ENCODE peak calls at places on chromosomes 16 and 17, in nine cellular contexts. One of them, this sample, is unnamed.

GRCh38 chr17:63406689-63407330 is 39.3 kb downstream of the CYB561 start:
- DNase-seq in activated T-cell treated with anti-CD3 and anti-CD28 coated beads for 1 hour: peak
- DNase-seq in stimulated activated naive CD8-positive, alpha-beta T cell treated with anti-CD3 and anti-CD28 coated beads, Interleukin-15, amount 100 ng/mL, for 72 hours: peak
- DNase-seq in mesenchymal stem cell: peak
- DNase-seq in WTC11: peak
- DNase-seq in dorsolateral prefrontal cortex: peak
- DNase-seq in NCI-H146: peak
- DNase-seq in foreskin fibroblast: peak
- DNase-seq in stimulated activated CD8-positive, alpha-beta memory T cell treated with anti-CD3 and anti-CD28 coated beads, Interleukin-4, amount 100 ng/mL, for 24 hours: peak
- DNase-seq in this sample: peak

GRCh38 chr16:82011199-82011641 is at the start of gene SDR42E1:
- DNase-seq in activated T-cell treated with anti-CD3 and anti-CD28 coated beads for 1 hour: peak
- DNase-seq in stimulated activated naive CD8-positive, alpha-beta T cell treated with anti-CD3 and anti-CD28 coated beads, Interleukin-15, amount 100 ng/mL, for 72 hours: peak
- DNase-seq in mesenchymal stem cell: no peak
- DNase-seq in WTC11: no peak
- DNase-seq in dorsolateral prefrontal cortex: no peak
- DNase-seq in NCI-H146: peak
- DNase-seq in foreskin fibroblast: no peak
- DNase-seq in stimulated activated CD8-positive, alpha-beta memory T cell treated with anti-CD3 and anti-CD28 coated beads, Interleukin-4, amount 100 ng/mL, for 24 hours: peak
- DNase-seq in this sample: no peak

GRCh38 chr17:50783193-50783660 is 15.9 kb upstream of the ANKRD40CL start:
- DNase-seq in activated T-cell treated with anti-CD3 and anti-CD28 coated beads for 1 hour: peak
- DNase-seq in stimulated activated naive CD8-positive, alpha-beta T cell treated with anti-CD3 and anti-CD28 coated beads, Interleukin-15, amount 100 ng/mL, for 72 hours: peak
- DNase-seq in mesenchymal stem cell: peak
- DNase-seq in WTC11: peak
- DNase-seq in dorsolateral prefrontal cortex: peak
- DNase-seq in NCI-H146: peak
- DNase-seq in foreskin fibroblast: peak
- DNase-seq in stimulated activated CD8-positive, alpha-beta memory T cell treated with anti-CD3 and anti-CD28 coated beads, Interleukin-4, amount 100 ng/mL, for 24 hours: peak
- DNase-seq in this sample: peak

GRCh38 chr17:82350182-82351030 is 8.6 kb upstream of the TEX19 start:
- DNase-seq in activated T-cell treated with anti-CD3 and anti-CD28 coated beads for 1 hour: no peak
- DNase-seq in stimulated activated naive CD8-positive, alpha-beta T cell treated with anti-CD3 and anti-CD28 coated beads, Interleukin-15, amount 100 ng/mL, for 72 hours: no peak
- DNase-seq in mesenchymal stem cell: no peak
- DNase-seq in WTC11: peak
- DNase-seq in dorsolateral prefrontal cortex: no peak
- DNase-seq in NCI-H146: no peak
- DNase-seq in foreskin fibroblast: no peak
- DNase-seq in stimulated activated CD8-positive, alpha-beta memory T cell treated with anti-CD3 and anti-CD28 coated beads, Interleukin-4, amount 100 ng/mL, for 24 hours: peak
- DNase-seq in this sample: no peak

GRCh38 chr17:38707678-38708351 is 2.7 kb downstream of the MLLT6 start:
- DNase-seq in activated T-cell treated with anti-CD3 and anti-CD28 coated beads for 1 hour: no peak
- DNase-seq in stimulated activated naive CD8-positive, alpha-beta T cell treated with anti-CD3 and anti-CD28 coated beads, Interleukin-15, amount 100 ng/mL, for 72 hours: no peak
- DNase-seq in mesenchymal stem cell: no peak
- DNase-seq in WTC11: no peak
- DNase-seq in dorsolateral prefrontal cortex: no peak
- DNase-seq in NCI-H146: no peak
- DNase-seq in foreskin fibroblast: no peak
- DNase-seq in stimulated activated CD8-positive, alpha-beta memory T cell treated with anti-CD3 and anti-CD28 coated beads, Interleukin-4, amount 100 ng/mL, for 24 hours: no peak
- DNase-seq in this sample: no peak

GRCh38 chr16:12318661-12319463 is 342.3 kb downstream of the SNX29 start:
- DNase-seq in activated T-cell treated with anti-CD3 and anti-CD28 coated beads for 1 hour: no peak
- DNase-seq in stimulated activated naive CD8-positive, alpha-beta T cell treated with anti-CD3 and anti-CD28 coated beads, Interleukin-15, amount 100 ng/mL, for 72 hours: no peak
- DNase-seq in mesenchymal stem cell: no peak
- DNase-seq in WTC11: no peak
- DNase-seq in dorsolateral prefrontal cortex: no peak
- DNase-seq in NCI-H146: no peak
- DNase-seq in foreskin fibroblast: no peak
- DNase-seq in stimulated activated CD8-positive, alpha-beta memory T cell treated with anti-CD3 and anti-CD28 coated beads, Interleukin-4, amount 100 ng/mL, for 24 hours: no peak
- DNase-seq in this sample: no peak

GRCh38 chr17:45123930-45124796 is 8.2 kb downstream of the PLCD3 start:
- DNase-seq in activated T-cell treated with anti-CD3 and anti-CD28 coated beads for 1 hour: no peak
- DNase-seq in stimulated activated naive CD8-positive, alpha-beta T cell treated with anti-CD3 and anti-CD28 coated beads, Interleukin-15, amount 100 ng/mL, for 72 hours: no peak
- DNase-seq in mesenchymal stem cell: peak
- DNase-seq in WTC11: no peak
- DNase-seq in dorsolateral prefrontal cortex: no peak
- DNase-seq in NCI-H146: no peak
- DNase-seq in foreskin fibroblast: peak
- DNase-seq in stimulated activated CD8-positive, alpha-beta memory T cell treated with anti-CD3 and anti-CD28 coated beads, Interleukin-4, amount 100 ng/mL, for 24 hours: no peak
- DNase-seq in this sample: peak

GRCh38 chr16:30185683-30186421 is 2.5 kb downstream of the CORO1A start:
- DNase-seq in activated T-cell treated with anti-CD3 and anti-CD28 coated beads for 1 hour: peak
- DNase-seq in stimulated activated naive CD8-positive, alpha-beta T cell treated with anti-CD3 and anti-CD28 coated beads, Interleukin-15, amount 100 ng/mL, for 72 hours: peak
- DNase-seq in mesenchymal stem cell: no peak
- DNase-seq in WTC11: no peak
- DNase-seq in dorsolateral prefrontal cortex: no peak
- DNase-seq in NCI-H146: no peak
- DNase-seq in foreskin fibroblast: no peak
- DNase-seq in stimulated activated CD8-positive, alpha-beta memory T cell treated with anti-CD3 and anti-CD28 coated beads, Interleukin-4, amount 100 ng/mL, for 24 hours: peak
- DNase-seq in this sample: no peak

GRCh38 chr17:83083368-83084201 is 4.2 kb downstream of the METRNL start:
- DNase-seq in activated T-cell treated with anti-CD3 and anti-CD28 coated beads for 1 hour: peak
- DNase-seq in stimulated activated naive CD8-positive, alpha-beta T cell treated with anti-CD3 and anti-CD28 coated beads, Interleukin-15, amount 100 ng/mL, for 72 hours: peak
- DNase-seq in mesenchymal stem cell: peak
- DNase-seq in WTC11: no peak
- DNase-seq in dorsolateral prefrontal cortex: no peak
- DNase-seq in NCI-H146: no peak
- DNase-seq in foreskin fibroblast: peak
- DNase-seq in stimulated activated CD8-positive, alpha-beta memory T cell treated with anti-CD3 and anti-CD28 coated beads, Interleukin-4, amount 100 ng/mL, for 24 hours: peak
- DNase-seq in this sample: peak

GRCh38 chr17:48236681-48237134 is 129.1 kb downstream of the SNX11 start:
- DNase-seq in activated T-cell treated with anti-CD3 and anti-CD28 coated beads for 1 hour: no peak
- DNase-seq in stimulated activated naive CD8-positive, alpha-beta T cell treated with anti-CD3 and anti-CD28 coated beads, Interleukin-15, amount 100 ng/mL, for 72 hours: no peak
- DNase-seq in mesenchymal stem cell: no peak
- DNase-seq in WTC11: no peak
- DNase-seq in dorsolateral prefrontal cortex: no peak
- DNase-seq in NCI-H146: no peak
- DNase-seq in foreskin fibroblast: peak
- DNase-seq in stimulated activated CD8-positive, alpha-beta memory T cell treated with anti-CD3 and anti-CD28 coated beads, Interleukin-4, amount 100 ng/mL, for 24 hours: no peak
- DNase-seq in this sample: no peak